ENCODE peak calls at places on chromosomes 2 and 18, in four cellular contexts. E, R, O and I are unnamed samples. For H3K4me1, the result is how much of the 10 kb centered on the place peaks cover.

GRCh38 chr2:197740200-197740599 is 35.0 kb downstream of the MARS2 start:
- DNase-seq in E (no peak), R (no peak), O (no peak), I (no peak)

GRCh38 chr18:61333271-61333745 is at the start of gene CDH20:
- DNase-seq in E (no peak), R (no peak), O (peak), I (peak)

GRCh38 chr2:13822365-13822764 is 810.2 kb upstream of the LRATD1 start:
- DNase-seq in E (no peak), R (no peak), O (no peak), I (peak)

GRCh38 chr2:85540131-85540587 is 1.2 kb downstream of the MAT2A start:
- DNase-seq in E (no peak), R (no peak), O (no peak), I (no peak)

GRCh38 chr2:128510701-128511100 is 192.0 kb upstream of the HS6ST1 start:
- DNase-seq in E (no peak), R (no peak), O (no peak), I (no peak)

GRCh38 chr2:231926761-231927565 is 767 bp upstream of the NPPC start:
- DNase-seq in E (no peak), R (no peak), O (peak), I (peak)

GRCh38 chr2:190583507-190584337 is 49.2 kb upstream of the NEMP2 start:
- DNase-seq in E (no peak), R (no peak), O (no peak), I (no peak)

GRCh38 chr2:20182241-20182931 is 42.5 kb downstream of the SDC1 start:
- DNase-seq in E (peak), R (no peak), O (no peak), I (no peak)

GRCh38 chr18:42137671-42138375 is 182.8 kb downstream of the PIK3C3 start:
- DNase-seq in E (no peak), R (no peak), O (no peak), I (no peak)

GRCh38 chr2:29580223-29580622 is 341.2 kb downstream of the ALK start:
- DNase-seq in E (no peak), R (no peak), O (no peak), I (no peak)

GRCh38 chr2:43075054-43075593 is 151.3 kb downstream of the ZFP36L2 start:
- DNase-seq in E (no peak), R (peak), O (no peak), I (no peak)

GRCh38 chr2:112712903-112713584 is 7.8 kb upstream of the NT5DC4 start:
- DNase-seq in E (peak), R (peak), O (peak), I (no peak)

GRCh38 chr2:233053928-233054774 is 6.0 kb upstream of the INPP5D start:
- DNase-seq in E (peak), R (peak), O (peak), I (peak)

GRCh38 chr2:102301867-102302362 is 9.4 kb upstream of the IL1RL1 start:
- DNase-seq in E (peak), R (no peak), O (peak), I (peak)

GRCh38 chr2:19127616-19128015 is 230.8 kb downstream of the OSR1 start:
- DNase-seq in E (no peak), R (no peak), O (no peak), I (no peak)

GRCh38 chr2:136024616-136025015 is 39.2 kb upstream of the DARS1 start:
- DNase-seq in E (no peak), R (no peak), O (no peak), I (no peak)

GRCh38 chr2:223853425-223853837 is 16.0 kb upstream of the AP1S3 start:
- DNase-seq in E (no peak), R (peak), O (no peak), I (no peak)

GRCh38 chr2:240405133-240405532 is 30.3 kb upstream of the GPC1 start:
- DNase-seq in E (no peak), R (no peak), O (peak), I (no peak)

GRCh38 chr18:45783097-45784075 is 42.1 kb upstream of the SIGLEC15 start:
- DNase-seq in E (no peak), R (no peak), O (no peak), I (peak)

GRCh38 chr18:8951491-8951890 is 151.0 kb upstream of the NDUFV2 start:
- DNase-seq in E (peak), R (no peak), O (no peak), I (no peak)

GRCh38 chr2:45743531-45744391 is 92.3 kb downstream of the PRKCE start:
- DNase-seq in E (no peak), R (no peak), O (no peak), I (no peak)

GRCh38 chr2:54912305-54912704 is 137.9 kb downstream of the RTN4 start:
- DNase-seq in E (no peak), R (no peak), O (no peak), I (no peak)

GRCh38 chr18:3118195-3119010 is 101.4 kb downstream of the MYOM1 start:
- DNase-seq in E (no peak), R (peak), O (no peak), I (peak)

GRCh38 chr18:49752095-49752457 is 61.3 kb downstream of the ACAA2 start:
- DNase-seq in E (no peak), R (no peak), O (peak), I (no peak)

GRCh38 chr2:207920721-207921120 is 104.6 kb downstream of the PLEKHM3 start:
- DNase-seq in E (no peak), R (no peak), O (no peak), I (no peak)

GRCh38 chr2:211014376-211014775 is 458.0 kb downstream of the CPS1 start:
- DNase-seq in E (no peak), R (peak), O (no peak), I (no peak)

GRCh38 chr2:99448556-99448955 is 41.3 kb downstream of the REV1 start:
- DNase-seq in E (no peak), R (no peak), O (no peak), I (no peak)

GRCh38 chr2:159506764-159507406 is 109.5 kb downstream of the BAZ2B start:
- DNase-seq in E (no peak), R (no peak), O (no peak), I (no peak)

GRCh38 chr2:237159006-237159897 is 73.6 kb downstream of the COPS8 start:
- DNase-seq in E (no peak), R (no peak), O (no peak), I (no peak)

GRCh38 chr18:76463358-76463757 is 31.7 kb downstream of the ZNF516 start:
- DNase-seq in E (no peak), R (no peak), O (no peak), I (no peak)

GRCh38 chr2:222298000-222298310 is 843 bp downstream of the PAX3 start:
- DNase-seq in E (no peak), R (no peak), O (no peak), I (no peak)
- H3K4me3 ChIP-seq in E (no peak), R (no peak), O (peak), I (peak)

DNA sequence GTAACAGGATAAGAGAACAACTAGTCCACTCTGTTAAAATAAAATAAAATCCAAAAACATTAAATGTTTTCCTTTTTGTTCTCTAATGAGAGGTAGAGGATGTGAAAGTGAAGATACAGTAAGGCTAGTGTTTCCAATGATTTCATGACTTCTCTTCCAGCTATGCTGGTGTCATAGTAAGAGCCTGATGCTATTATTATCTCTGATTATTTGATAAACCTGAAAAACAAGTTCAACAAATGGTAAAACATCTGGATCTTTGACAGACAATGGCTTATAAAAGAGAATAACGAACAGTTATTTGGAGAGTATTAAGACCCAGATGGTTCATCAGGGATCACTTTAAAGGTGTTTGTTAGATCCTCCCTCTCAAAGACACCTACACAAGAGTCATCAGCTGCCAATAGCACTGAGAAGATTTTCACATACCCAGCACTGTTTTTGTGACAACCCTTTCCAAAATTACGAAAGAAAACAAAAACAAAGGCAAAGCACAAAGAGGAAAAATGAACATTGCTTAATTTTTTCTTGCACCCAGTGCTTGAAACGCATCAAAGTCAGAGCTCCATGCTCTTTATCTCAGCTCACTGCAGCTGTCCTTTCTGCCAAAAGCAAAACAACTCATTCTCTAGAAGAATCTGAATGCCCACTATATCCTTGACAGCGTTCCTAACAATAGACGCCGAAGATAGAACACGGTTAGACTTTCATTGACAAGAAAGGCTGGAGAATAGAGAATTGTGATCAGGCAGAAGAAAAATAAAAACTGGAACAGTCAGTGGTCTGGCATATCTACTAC is 168.6 kb downstream of the SLC8A1 start:
- DNase-seq in E (no peak), R (no peak), O (no peak), I (no peak)
- H3K4me1 ChIP-seq in E (under half), R (under half), O (under half), I (under half)

GRCh38 chr2:73172963-73173362 is 29.4 kb upstream of the NOTO start:
- DNase-seq in E (no peak), R (no peak), O (no peak), I (no peak)
- TF ChIP-seq CREB1 in E (no peak), R (no peak), O (no peak), I (no peak)

GRCh38 chr2:110115291-110116032 is at the start of gene MALL:
- DNase-seq in E (no peak), R (no peak), O (no peak), I (peak)
- H3K4me3 ChIP-seq in E (no peak), R (no peak), O (peak), I (peak)

GRCh38 chr18:48621815-48622555 is 83.2 kb downstream of the CTIF start:
- DNase-seq in E (no peak), R (no peak), O (no peak), I (no peak)

GRCh38 chr18:48622911-48623431 is 84.1 kb downstream of the CTIF start:
- DNase-seq in E (no peak), R (no peak), O (no peak), I (peak)

GRCh38 chr18:48627216-48627615 is 88.4 kb downstream of the CTIF start:
- DNase-seq in E (no peak), R (no peak), O (no peak), I (no peak)

GRCh38 chr18:48621240-48621639 is 82.4 kb downstream of the CTIF start:
- DNase-seq in E (no peak), R (no peak), O (no peak), I (no peak)

GRCh38 chr18:48623468-48624220 is 84.8 kb downstream of the CTIF start:
- DNase-seq in E (no peak), R (no peak), O (no peak), I (no peak)
- H3K4me1 ChIP-seq in E (under half), R (under half), O (under half), I (under half)

GRCh38 chr18:51195602-51196115 is 1.8 kb downstream of the MEX3C start:
- DNase-seq in E (peak), R (peak), O (peak), I (peak)
- TF ChIP-seq CREB1 in E (no peak), R (no peak), O (no peak), I (peak)